ENCODE peak calls at places on chromosomes 5 and 9, in six cellular contexts. O is activated T-helper 1 cell treated with anti-CD3 and anti-CD28 coated beads, Interleukin-2, amount 50 U/mL, for 16 hours; E is effector memory CD4-positive, alpha-beta T cell; A is epithelial cell of proximal tubule; H is neural progenitor cell; R is activated CD8-positive, alpha-beta memory T cell treated with anti-CD3 and anti-CD28 coated beads, Interleukin-2, amount 50 U/mL, for 48 hours. G is an unnamed sample.
A peak's percentile ranks its signal among the peaks of the same experiment; 100 is the strongest.

GRCh38 chr5:61047346-61047745 is 102.3 kb downstream of the NDUFAF2 start:
- DNase-seq in O (no peak), E (no peak), A (no peak), R (no peak), H (no peak), G (no peak)

GRCh38 chr9:133169102-133169501 is 5.4 kb upstream of the GBGT1 start:
- DNase-seq in A (no peak), O (no peak), H (no peak), R (no peak), E (no peak), G (no peak)

GRCh38 chr9:2613730-2614271 is 7.8 kb upstream of the VLDLR start:
- DNase-seq in E (no peak), R (no peak), A (no peak), H (no peak), O (no peak), G (no peak)

GRCh38 chr5:168608821-168609220 is 29.7 kb upstream of the PANK3 start:
- DNase-seq in H (no peak), E (no peak), A (no peak), O (no peak), R (no peak), G (no peak)

GRCh38 chr9:101968392-101968791 is 229.9 kb upstream of the GRIN3A start:
- DNase-seq in H (no peak), A (no peak), O (no peak), E (no peak), R (no peak), G (no peak)

GRCh38 chr5:14136228-14136627 is 6.9 kb upstream of the TRIO start:
- DNase-seq in H (no peak), O (no peak), E (no peak), R (no peak), A (no peak), G (no peak)

GRCh38 chr9:86181379-86182315 is 77.8 kb downstream of the C9orf153 start:
- DNase-seq in H (no peak), A (no peak), O (no peak), R (no peak), E (no peak), G (no peak)

GRCh38 chr9:15512889-15513288 is 2.1 kb upstream of the PSIP1 start:
- DNase-seq in A (no peak), E (no peak), O (no peak), H (peak; percentile 76), R (no peak), G (no peak)

GRCh38 chr5:73902327-73903051 is 276.5 kb downstream of the ARHGEF28 start:
- DNase-seq in O (no peak), H (peak; percentile 65), E (no peak), A (no peak), R (no peak), G (no peak)

GRCh38 chr5:127486471-127486870 is 31.0 kb upstream of the PRRC1 start:
- DNase-seq in R (no peak), E (no peak), A (no peak), O (no peak), H (no peak), G (no peak)

GRCh38 chr9:96638606-96639364 is 16.3 kb downstream of the PRXL2C start:
- DNase-seq in A (no peak), H (no peak), O (no peak), R (no peak), E (no peak), G (no peak)

GRCh38 chr9:119273984-119274665 is 95.1 kb downstream of the BRINP1 start:
- DNase-seq in H (no peak), R (no peak), A (peak; percentile 50), O (no peak), E (no peak), G (no peak)

GRCh38 chr9:134413890-134414731 is 87.9 kb downstream of the RXRA start:
- DNase-seq in H (no peak), R (no peak), O (no peak), E (no peak), A (no peak), G (no peak)

GRCh38 chr5:57665146-57665936 is 182.7 kb upstream of the ACTBL2 start:
- DNase-seq in R (no peak), O (no peak), A (no peak), H (no peak), E (no peak), G (no peak)

GRCh38 chr5:151107738-151108520 is 27.1 kb upstream of the TNIP1 start:
- DNase-seq in R (no peak), H (no peak), O (no peak), E (no peak), A (no peak), G (no peak)

GRCh38 chr9:121725008-121725795 is 73.8 kb downstream of the DAB2IP start:
- DNase-seq in A (no peak), E (no peak), O (no peak), H (no peak), R (no peak), G (no peak)

GRCh38 chr9:22279621-22280020 is 167.0 kb upstream of the DMRTA1 start:
- DNase-seq in A (no peak), H (no peak), E (no peak), O (no peak), R (no peak), G (no peak)

GRCh38 chr9:69573666-69574456 is 98.3 kb downstream of the APBA1 start:
- DNase-seq in O (no peak), R (no peak), H (no peak), E (no peak), A (no peak), G (no peak)

GRCh38 chr5:88503065-88503394 is 234.4 kb upstream of the TMEM161B start:
- DNase-seq in O (no peak), H (no peak), R (no peak), E (no peak), A (no peak), G (no peak)

GRCh38 chr9:96540106-96540505 is 79.5 kb downstream of the CDC14B start:
- DNase-seq in O (no peak), H (no peak), A (no peak), E (no peak), R (no peak), G (no peak)

GRCh38 chr5:41524174-41524573 is 13.8 kb upstream of the PLCXD3 start:
- DNase-seq in H (peak; percentile 61), R (no peak), E (no peak), O (no peak), A (no peak), G (no peak)

GRCh38 chr9:112659906-112660305 is 58.0 kb downstream of the INIP start:
- DNase-seq in H (no peak), O (no peak), A (no peak), E (no peak), R (no peak), G (no peak)

GRCh38 chr9:19465571-19466267 is 56.9 kb downstream of the ACER2 start:
- DNase-seq in O (no peak), H (no peak), R (no peak), E (no peak), A (no peak), G (no peak)